ENCODE peak calls at places on chromosomes 12 and 14, in six cellular contexts. L is naive thymus-derived CD4-positive, alpha-beta T cell; K is cardiac muscle cell; D is tibial artery; R is left lung; H is kidney. N is an unnamed sample. For H3K4me1, the result is how much of the 10 kb centered on the place peaks cover.

GRCh38 chr14:21069388-21070082 is 569 bp upstream of the ARHGEF40 start:
- DNase-seq in D (peak), R (peak), H (peak), K (peak), L (peak), N (peak)

GRCh38 chr14:60760648-60761364 is 26.2 kb downstream of the MNAT1 start:
- DNase-seq in K (no peak), H (no peak), L (no peak), D (no peak), R (no peak), N (no peak)

GRCh38 chr14:49959822-49960408 is 67.0 kb downstream of the ARF6 start:
- DNase-seq in D (no peak), L (peak), H (peak), K (no peak), R (no peak), N (no peak)

GRCh38 chr12:2395352-2395977 is 342.7 kb downstream of the CACNA1C start:
- DNase-seq in D (no peak), H (peak), K (peak), R (peak), L (no peak), N (peak)

GRCh38 chr12:77166711-77167110 is 101.3 kb upstream of the E2F7 start:
- DNase-seq in K (no peak), L (no peak), D (no peak), H (no peak), R (no peak), N (no peak)

GRCh38 chr12:84497819-84498218 is 414.8 kb downstream of the SLC6A15 start:
- DNase-seq in H (no peak), K (peak), R (no peak), L (no peak), D (no peak), N (no peak)

GRCh38 chr12:124347335-124347734 is 52.4 kb downstream of the RFLNA start:
- DNase-seq in K (no peak), R (no peak), D (no peak), H (no peak), L (no peak), N (no peak)

GRCh38 chr12:40342010-40342409 is 117.2 kb downstream of the LRRK2 start:
- DNase-seq in R (no peak), D (no peak), K (no peak), H (no peak), L (no peak), N (no peak)

GRCh38 chr12:69555461-69555860 is 29.8 kb upstream of the CCT2 start:
- DNase-seq in L (no peak), H (no peak), K (peak), R (no peak), D (no peak), N (no peak)

DNA sequence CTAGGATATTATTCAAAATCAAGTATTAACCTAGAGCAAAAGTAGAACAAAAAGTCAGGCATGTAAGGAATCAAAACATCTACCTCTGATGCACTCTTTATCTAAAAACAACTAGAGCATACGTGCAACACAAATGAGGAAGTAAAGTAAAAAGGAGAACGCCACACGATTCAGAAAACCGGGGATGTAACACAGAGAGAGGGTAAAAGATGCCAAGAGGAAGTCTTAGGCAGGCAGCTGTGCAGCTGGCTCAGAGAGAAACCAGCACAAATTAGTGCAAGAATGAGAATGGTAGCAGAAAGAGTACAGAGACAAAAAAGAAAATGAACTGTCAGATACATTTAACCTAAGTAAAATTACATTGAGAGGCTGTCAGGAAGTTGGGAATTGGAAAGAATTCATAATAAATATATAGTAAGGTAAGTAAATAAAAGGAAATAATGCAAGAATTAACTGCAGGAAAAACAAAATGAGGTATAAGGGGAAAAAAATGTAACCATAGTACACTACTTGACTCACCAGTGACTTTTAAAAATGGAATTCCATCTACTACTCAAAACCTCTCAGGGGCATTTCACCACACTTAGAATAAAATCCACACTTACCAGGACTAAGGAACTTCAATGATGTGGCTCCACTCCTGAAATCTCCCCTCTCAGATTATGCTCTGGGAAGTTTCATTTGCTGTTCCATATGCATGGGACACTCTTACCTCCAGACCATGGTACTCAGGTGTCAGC is 17.1 kb downstream of the BCAT1 start:
- DNase-seq in R (no peak), D (no peak), L (no peak), K (no peak), H (no peak), N (no peak)
- H3K4me3 ChIP-seq in R (no peak), D (no peak), L (no peak), K (no peak), H (no peak), N (no peak)

GRCh38 chr12:31524791-31525495 is 66.0 kb downstream of the DENND5B start:
- DNase-seq in R (no peak), L (no peak), D (no peak), H (no peak), K (peak), N (no peak)
- H3K27ac ChIP-seq in R (no peak), L (no peak), D (no peak), H (no peak), K (no peak), N (no peak)

DNA sequence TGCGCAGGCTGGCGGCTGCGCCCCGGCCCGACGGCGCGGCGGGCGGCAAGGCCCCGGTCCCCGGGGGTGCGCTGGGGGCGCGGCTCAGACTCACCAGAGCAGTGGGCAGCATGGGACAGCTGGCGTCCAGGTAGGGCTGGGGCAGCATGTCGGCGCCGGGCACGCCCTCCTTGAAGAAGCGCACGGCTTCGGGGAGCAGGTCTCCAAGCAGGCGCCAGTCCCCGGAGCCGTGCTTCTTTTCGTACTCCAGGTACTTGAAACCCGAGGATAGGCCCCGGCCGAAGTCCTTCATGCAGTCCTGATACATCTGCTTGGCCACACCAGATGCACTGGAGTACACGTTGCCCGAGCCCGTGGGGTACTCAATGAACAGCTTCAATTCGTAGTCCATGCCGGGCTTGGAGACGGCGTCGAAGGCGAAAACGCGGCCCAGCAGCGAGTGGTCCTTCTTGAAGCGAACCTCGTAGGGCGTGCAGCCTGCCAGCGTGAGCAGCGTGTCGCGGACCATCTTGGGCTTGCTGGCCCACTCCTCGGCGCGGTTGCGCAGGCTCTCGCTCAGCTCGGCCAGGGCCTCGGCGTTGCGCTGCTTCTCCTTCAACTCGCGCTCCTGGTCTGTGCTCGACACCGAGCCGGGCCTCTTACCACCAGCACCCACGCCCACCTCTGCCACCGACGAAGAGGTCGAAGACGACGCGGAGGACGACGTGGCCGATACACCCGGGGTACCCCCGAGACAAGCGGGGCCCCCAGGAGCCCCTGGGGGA is 2.2 kb downstream of the IRF2BPL start:
- DNase-seq in R (peak), H (peak), D (peak), L (no peak), K (peak), N (peak)
- H3K4me1 ChIP-seq in R (half or more), H (under half), D (half or more), L (under half), K (under half), N (half or more)

GRCh38 chr12:112180422-112180821 is 55.1 kb downstream of the TRAFD1 start:
- DNase-seq in R (no peak), K (no peak), D (no peak), L (no peak), H (no peak), N (no peak)

GRCh38 chr12:112183591-112184021 is 58.2 kb downstream of the TRAFD1 start:
- DNase-seq in L (no peak), H (no peak), R (no peak), D (no peak), K (no peak), N (no peak)

GRCh38 chr12:112184056-112184887 is 58.9 kb downstream of the TRAFD1 start:
- DNase-seq in H (peak), L (no peak), K (no peak), R (no peak), D (no peak), N (no peak)

GRCh38 chr12:112183141-112183581 is 57.8 kb downstream of the TRAFD1 start:
- DNase-seq in D (no peak), L (no peak), R (no peak), K (peak), H (no peak), N (no peak)

DNA sequence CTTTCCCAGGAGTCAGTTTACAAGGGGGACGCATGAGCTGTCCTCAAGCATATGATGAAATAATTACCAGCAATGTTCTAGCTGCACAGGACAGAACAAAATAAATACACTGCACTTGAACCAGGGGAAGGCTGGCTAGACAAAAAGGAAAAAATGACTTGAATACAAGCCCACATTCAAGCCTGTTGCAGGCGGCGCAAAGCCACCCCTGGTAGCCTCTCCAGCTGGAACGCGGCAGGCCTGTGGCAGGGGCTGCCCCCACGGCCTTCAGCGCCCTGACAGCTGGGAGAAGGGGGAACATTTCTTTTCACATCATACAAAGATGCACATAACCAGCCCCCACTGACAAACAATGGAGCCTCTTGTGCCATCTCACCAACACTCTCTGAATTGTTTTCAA is 57.1 kb downstream of the TRAFD1 start:
- DNase-seq in D (no peak), L (no peak), R (no peak), H (peak), K (peak), N (no peak)
- H3K4me3 ChIP-seq in D (no peak), L (no peak), R (no peak), H (no peak), K (no peak), N (no peak)

GRCh38 chr12:121295123-121295745 is 1.3 kb downstream of the CAMKK2 start:
- DNase-seq in H (no peak), D (no peak), K (no peak), L (no peak), R (no peak), N (no peak)

GRCh38 chr12:121296618-121297476 is at the start of gene CAMKK2:
- DNase-seq in R (peak), D (peak), H (peak), K (peak), L (peak), N (peak)

GRCh38 chr12:121295746-121296617 is 527 bp downstream of the CAMKK2 start:
- DNase-seq in D (no peak), H (peak), R (peak), L (no peak), K (peak), N (peak)

GRCh38 chr12:121293603-121294002 is 2.9 kb downstream of the CAMKK2 start:
- DNase-seq in R (no peak), D (no peak), K (no peak), H (no peak), L (no peak), N (no peak)

GRCh38 chr12:121294151-121294889 is 2.2 kb downstream of the CAMKK2 start:
- DNase-seq in L (no peak), R (no peak), H (no peak), K (no peak), D (no peak), N (peak)
- H3K27ac ChIP-seq in L (no peak), R (peak), H (no peak), K (no peak), D (no peak), N (no peak)

DNA sequence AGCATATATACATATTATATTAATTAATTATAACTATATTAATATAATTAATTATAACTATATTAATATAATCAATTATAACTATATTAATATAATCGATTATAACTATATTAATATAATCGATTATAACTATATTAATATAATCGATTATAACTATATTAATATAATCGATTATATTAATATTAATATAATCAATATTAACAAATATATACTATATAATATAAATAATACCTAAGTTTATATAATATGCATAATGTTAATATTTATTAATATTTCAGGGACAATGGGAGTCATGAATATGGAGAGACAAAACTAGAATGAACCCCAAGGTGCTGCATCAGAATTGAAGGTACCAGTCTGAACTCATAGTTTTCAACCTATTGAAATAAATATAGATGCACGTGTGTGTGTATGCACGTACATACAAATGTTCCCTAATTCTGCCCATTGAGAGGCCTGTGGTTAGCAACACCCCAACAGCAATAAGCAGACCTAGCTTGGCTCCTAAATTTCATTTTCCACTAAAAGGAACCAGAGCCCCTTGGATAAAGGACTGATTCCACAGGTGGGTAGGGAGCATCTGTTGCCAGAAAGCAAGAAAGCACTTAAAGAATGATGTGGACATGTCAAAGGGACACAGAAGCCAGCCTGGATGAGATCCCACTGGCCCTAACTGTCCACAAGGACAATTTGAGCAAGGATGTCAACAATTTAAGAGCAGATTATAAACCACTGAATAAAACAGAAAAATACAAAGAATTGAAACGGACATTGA is 21.3 kb downstream of the SSH1 start:
- DNase-seq in H (no peak), R (no peak), D (no peak), K (no peak), L (no peak), N (no peak)
- H3K4me1 ChIP-seq in H (under half), R (half or more), D (half or more), K (under half), L (under half), N (half or more)

GRCh38 chr12:49137476-49137875 is 6.3 kb upstream of the TUBA1B start:
- DNase-seq in R (no peak), H (no peak), L (no peak), D (no peak), K (no peak), N (no peak)
- H3K4me3 ChIP-seq in R (no peak), H (no peak), L (no peak), D (no peak), K (no peak), N (no peak)

N was measured in upper lobe of right lung.